ENCODE peak calls at places on chromosome 5, in seven cellular contexts. A is fibroblast of villous mesenchyme, E is endothelial cell of umbilical vein, Y is esophagus muscularis mucosa, M is pancreas, Z is choroid plexus epithelial cell, U is lower lobe of right lung. C is an unnamed sample.

GRCh38 chr5:175803736-175804480 is 67.5 kb upstream of the CPLX2 start:
- DNase-seq in A (no peak), E (no peak), Y (no peak), M (no peak), Z (no peak), U (no peak), C (no peak)

GRCh38 chr5:22938373-22938772 is 85.2 kb upstream of the CDH12 start:
- DNase-seq in A (peak), E (no peak), Y (no peak), M (no peak), Z (peak), U (no peak), C (no peak)

GRCh38 chr5:50302815-50303490 is 138.1 kb downstream of the EMB start:
- DNase-seq in A (no peak), E (no peak), Y (no peak), M (no peak), Z (no peak), U (no peak), C (peak)

GRCh38 chr5:1510151-1510561 is 13.6 kb downstream of the LPCAT1 start:
- DNase-seq in A (no peak), E (no peak), Y (no peak), M (no peak), Z (no peak), U (no peak), C (no peak)

GRCh38 chr5:3105172-3105571 is 353.7 kb upstream of the IRX2 start:
- DNase-seq in A (no peak), E (no peak), Y (no peak), M (no peak), Z (no peak), U (no peak), C (no peak)

GRCh38 chr5:126918624-126918957 is 111.8 kb downstream of the MARCHF3 start:
- DNase-seq in A (no peak), E (peak), Y (no peak), M (no peak), Z (no peak), U (no peak), C (peak)

GRCh38 chr5:60439552-60439951 is 260.4 kb downstream of the DEPDC1B start:
- DNase-seq in A (no peak), E (no peak), Y (no peak), M (no peak), Z (no peak), U (no peak), C (no peak)

GRCh38 chr5:31131381-31131811 is 62.1 kb upstream of the CDH6 start:
- DNase-seq in A (no peak), E (no peak), Y (peak), M (no peak), Z (peak), U (no peak), C (no peak)

GRCh38 chr5:156120777-156121176 is 206.2 kb upstream of the SGCD start:
- DNase-seq in A (peak), E (no peak), Y (no peak), M (no peak), Z (no peak), U (no peak), C (no peak)

GRCh38 chr5:72248352-72249032 is 71.5 kb downstream of the MRPS27 start:
- DNase-seq in A (peak), E (peak), Y (no peak), M (peak), Z (peak), U (no peak), C (peak)

GRCh38 chr5:132209131-132209530 is 18.5 kb downstream of the P4HA2 start:
- DNase-seq in A (peak), E (no peak), Y (no peak), M (no peak), Z (peak), U (no peak), C (no peak)

GRCh38 chr5:161219816-161220215 is 326.7 kb downstream of the GABRB2 start:
- DNase-seq in A (no peak), E (no peak), Y (no peak), M (no peak), Z (no peak), U (no peak), C (no peak)

GRCh38 chr5:134099939-134100282 is 14.6 kb upstream of the TCF7 start:
- DNase-seq in A (no peak), E (no peak), Y (no peak), M (no peak), Z (no peak), U (no peak), C (no peak)

GRCh38 chr5:91469517-91470165 is 86.5 kb upstream of the ARRDC3 start:
- DNase-seq in A (peak), E (no peak), Y (no peak), M (no peak), Z (peak), U (no peak), C (peak)

GRCh38 chr5:77569409-77569808 is 69.1 kb downstream of the OTP start:
- DNase-seq in A (peak), E (no peak), Y (no peak), M (no peak), Z (peak), U (no peak), C (peak)

GRCh38 chr5:150615141-150615699 is 25.2 kb upstream of the SYNPO start:
- DNase-seq in A (no peak), E (peak), Y (no peak), M (peak), Z (peak), U (peak), C (peak)

GRCh38 chr5:148910686-148911361 is 84.4 kb downstream of the ADRB2 start:
- DNase-seq in A (peak), E (peak), Y (no peak), M (no peak), Z (peak), U (peak), C (peak)

GRCh38 chr5:2684606-2685005 is 66.9 kb downstream of the IRX2 start:
- DNase-seq in A (no peak), E (no peak), Y (no peak), M (no peak), Z (no peak), U (no peak), C (no peak)

GRCh38 chr5:82613886-82614285 is 335.7 kb upstream of the RPS23 start:
- DNase-seq in A (no peak), E (no peak), Y (no peak), M (no peak), Z (no peak), U (no peak), C (no peak)

GRCh38 chr5:40041452-40041851 is 616.7 kb upstream of the DAB2 start:
- DNase-seq in A (peak), E (peak), Y (no peak), M (no peak), Z (no peak), U (no peak), C (no peak)

GRCh38 chr5:94113-94892 is 2.3 kb downstream of the PLEKHG4B start:
- DNase-seq in A (no peak), E (no peak), Y (no peak), M (no peak), Z (no peak), U (no peak), C (no peak)

GRCh38 chr5:1521671-1522600 is 1.8 kb downstream of the LPCAT1 start:
- DNase-seq in A (peak), E (peak), Y (no peak), M (peak), Z (peak), U (peak), C (peak)

GRCh38 chr5:53560028-53560427 is 411 bp upstream of the NDUFS4 start:
- DNase-seq in A (no peak), E (no peak), Y (no peak), M (no peak), Z (no peak), U (no peak), C (no peak)

GRCh38 chr5:132387649-132388117 is 18.2 kb downstream of the SLC22A5 start:
- DNase-seq in A (peak), E (peak), Y (no peak), M (peak), Z (peak), U (peak), C (peak)

GRCh38 chr5:151569132-151570046 is 21.7 kb downstream of the FAT2 start:
- DNase-seq in A (no peak), E (no peak), Y (no peak), M (no peak), Z (peak), U (no peak), C (peak)

GRCh38 chr5:119009131-119009530 is 20.8 kb upstream of the DTWD2 start:
- DNase-seq in A (no peak), E (no peak), Y (no peak), M (peak), Z (no peak), U (no peak), C (no peak)

GRCh38 chr5:179858241-179858585 is 404 bp downstream of the MRNIP start:
- DNase-seq in A (peak), E (no peak), Y (no peak), M (no peak), Z (peak), U (peak), C (peak)

GRCh38 chr5:136590581-136590980 is 225.2 kb upstream of the TRPC7 start:
- DNase-seq in A (no peak), E (no peak), Y (no peak), M (no peak), Z (no peak), U (no peak), C (no peak)

GRCh38 chr5:29037716-29038115 is 1999.3 kb upstream of the CDH9 start:
- DNase-seq in A (peak), E (no peak), Y (no peak), M (no peak), Z (peak), U (no peak), C (no peak)

GRCh38 chr5:7606840-7607453 is 211.0 kb downstream of the ADCY2 start:
- DNase-seq in A (no peak), E (no peak), Y (no peak), M (no peak), Z (no peak), U (no peak), C (no peak)

GRCh38 chr5:68433921-68434879 is 218.6 kb downstream of the PIK3R1 start:
- DNase-seq in A (peak), E (peak), Y (peak), M (peak), Z (peak), U (peak), C (peak)

GRCh38 chr5:17395516-17395915 is 102.5 kb upstream of the TAF11L2 start:
- DNase-seq in A (peak), E (no peak), Y (no peak), M (no peak), Z (no peak), U (no peak), C (no peak)

GRCh38 chr5:148856009-148856367 is 29.6 kb downstream of the ADRB2 start:
- DNase-seq in A (no peak), E (no peak), Y (no peak), M (no peak), Z (no peak), U (no peak), C (no peak)

DNA sequence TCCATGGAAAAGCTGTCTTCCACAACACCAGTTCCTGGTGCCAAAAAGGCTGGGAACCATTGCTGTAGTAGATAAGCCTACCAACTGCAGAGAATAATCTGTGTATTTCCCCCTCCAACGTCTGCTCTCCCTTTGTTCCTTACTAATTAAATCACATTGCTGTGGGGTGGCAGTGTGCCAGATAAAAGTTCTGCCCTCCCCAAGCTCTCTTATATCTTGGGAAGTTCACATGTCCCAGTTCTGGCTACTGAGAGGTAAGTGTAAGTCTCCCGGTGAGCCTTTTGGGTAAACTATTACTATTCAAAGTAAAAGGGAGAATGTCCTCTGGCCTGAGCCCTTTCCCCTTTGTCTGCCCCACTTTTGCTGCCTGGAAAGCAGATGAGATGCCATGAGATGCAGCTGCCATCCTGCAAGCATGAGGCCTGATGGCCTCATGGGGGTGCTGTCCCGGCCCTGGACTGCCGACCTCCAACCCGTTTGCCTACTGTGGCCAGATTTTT is 14.7 kb downstream of the ENC1 start:
- DNase-seq in A (no peak), E (peak), Y (no peak), M (no peak), Z (peak), U (no peak), C (peak)
- TF ChIP-seq CTCF in A (peak), E (peak), Y (no peak), M (no peak), Z (peak), U (no peak), C (peak)

GRCh38 chr5:93278876-93279275 is 302.1 kb downstream of the NR2F1-AS1 start:
- DNase-seq in A (peak), E (peak), Y (no peak), M (no peak), Z (no peak), U (no peak), C (no peak)
- H3K4me3 ChIP-seq in A (no peak), E (no peak), Y (no peak), M (no peak), Z (no peak), U (no peak), C (no peak)

DNA sequence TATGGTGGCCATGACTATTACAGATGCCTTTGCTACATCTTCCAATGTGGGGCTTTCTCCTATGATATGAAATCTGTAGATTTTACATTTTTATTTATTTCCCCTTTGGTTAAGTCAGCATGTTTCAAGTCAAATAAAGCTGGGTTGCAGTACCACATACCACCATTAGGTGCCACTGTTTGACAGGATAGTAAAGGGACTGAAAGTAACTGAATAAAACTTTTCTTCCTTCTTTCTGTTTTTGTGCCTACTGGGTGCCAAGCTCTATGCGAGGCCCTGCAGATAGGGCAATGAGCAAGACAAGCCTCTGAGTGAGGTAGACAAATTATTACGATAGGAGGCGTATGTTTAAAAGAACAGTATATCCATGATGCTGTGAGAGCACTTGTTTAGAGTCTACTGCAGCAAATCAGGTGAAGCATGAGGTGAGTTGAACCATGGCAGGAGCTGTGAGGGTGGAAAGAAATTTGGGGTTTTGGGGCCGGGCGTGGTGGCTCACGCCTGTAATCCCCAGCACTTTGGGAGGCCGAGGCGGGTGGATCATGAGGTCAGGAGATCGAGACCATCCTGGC is 64.8 kb downstream of the GDNF start:
- DNase-seq in A (peak), E (no peak), Y (no peak), M (no peak), Z (peak), U (no peak), C (no peak)
- TF ChIP-seq CTCF in A (peak), E (peak), Y (peak), M (peak), Z (peak), U (peak), C (peak)

GRCh38 chr5:83965431-83965830 is 244.8 kb upstream of the HAPLN1 start:
- DNase-seq in A (no peak), E (no peak), Y (no peak), M (no peak), Z (peak), U (no peak), C (no peak)
- H3K4me3 ChIP-seq in A (no peak), E (no peak), Y (no peak), M (no peak), Z (no peak), U (no peak), C (no peak)

C was measured in fibroblast of pulmonary artery.